ENCODE peak calls at places on chromosomes 11 and 22, in six cellular contexts. One of them, this sample, is unnamed.

GRCh38 chr11:18321991-18322711 is at the start of the genes GTF2H1 and HPS5:
- DNase-seq in OCI-LY7: peak
- DNase-seq in upper lobe of right lung: peak
- DNase-seq in ascending aorta: peak
- DNase-seq in heart left ventricle: peak
- DNase-seq in AG09319: peak
- DNase-seq in this sample: peak

GRCh38 chr22:19612866-19613572 is 88.8 kb upstream of the CLDN5 start:
- DNase-seq in OCI-LY7: no peak
- DNase-seq in upper lobe of right lung: no peak
- DNase-seq in ascending aorta: no peak
- DNase-seq in heart left ventricle: no peak
- DNase-seq in AG09319: no peak
- DNase-seq in this sample: peak

GRCh38 chr22:22137891-22138290 is 106.7 kb upstream of the VPREB1 start:
- DNase-seq in OCI-LY7: no peak
- DNase-seq in upper lobe of right lung: no peak
- DNase-seq in ascending aorta: no peak
- DNase-seq in heart left ventricle: no peak
- DNase-seq in AG09319: no peak
- DNase-seq in this sample: no peak

GRCh38 chr22:17767236-17768065 is 6.8 kb downstream of the BID start:
- DNase-seq in OCI-LY7: no peak
- DNase-seq in upper lobe of right lung: no peak
- DNase-seq in ascending aorta: no peak
- DNase-seq in heart left ventricle: no peak
- DNase-seq in AG09319: no peak
- DNase-seq in this sample: peak

GRCh38 chr11:78313181-78313788 is 104.3 kb downstream of the GAB2 start:
- DNase-seq in OCI-LY7: no peak
- DNase-seq in upper lobe of right lung: no peak
- DNase-seq in ascending aorta: peak
- DNase-seq in heart left ventricle: no peak
- DNase-seq in AG09319: peak
- DNase-seq in this sample: no peak

GRCh38 chr11:65307298-65308229 is 7.1 kb upstream of the CDC42EP2 start:
- DNase-seq in OCI-LY7: no peak
- DNase-seq in upper lobe of right lung: no peak
- DNase-seq in ascending aorta: no peak
- DNase-seq in heart left ventricle: no peak
- DNase-seq in AG09319: no peak
- DNase-seq in this sample: no peak

GRCh38 chr11:75155570-75156422 is 4.9 kb downstream of the SLCO2B1 start:
- DNase-seq in OCI-LY7: no peak
- DNase-seq in upper lobe of right lung: no peak
- DNase-seq in ascending aorta: no peak
- DNase-seq in heart left ventricle: no peak
- DNase-seq in AG09319: no peak
- DNase-seq in this sample: no peak

GRCh38 chr11:134037093-134037908 is 31.6 kb upstream of the JAM3 start:
- DNase-seq in OCI-LY7: no peak
- DNase-seq in upper lobe of right lung: peak
- DNase-seq in ascending aorta: peak
- DNase-seq in heart left ventricle: peak
- DNase-seq in AG09319: peak
- DNase-seq in this sample: peak

GRCh38 chr11:21514298-21514697 is 678.6 kb upstream of the ANO5 start:
- DNase-seq in OCI-LY7: peak
- DNase-seq in upper lobe of right lung: no peak
- DNase-seq in ascending aorta: no peak
- DNase-seq in heart left ventricle: no peak
- DNase-seq in AG09319: no peak
- DNase-seq in this sample: no peak

GRCh38 chr11:61706452-61707400 is 26.5 kb downstream of the DAGLA start:
- DNase-seq in OCI-LY7: no peak
- DNase-seq in upper lobe of right lung: no peak
- DNase-seq in ascending aorta: no peak
- DNase-seq in heart left ventricle: peak
- DNase-seq in AG09319: no peak
- DNase-seq in this sample: no peak

GRCh38 chr11:11020747-11021149 is 162.9 kb upstream of the ZBED5 start:
- DNase-seq in OCI-LY7: no peak
- DNase-seq in upper lobe of right lung: no peak
- DNase-seq in ascending aorta: no peak
- DNase-seq in heart left ventricle: no peak
- DNase-seq in AG09319: no peak
- DNase-seq in this sample: no peak

GRCh38 chr22:20141186-20142077 is 9.4 kb downstream of the CCDC188 start:
- DNase-seq in OCI-LY7: no peak
- DNase-seq in upper lobe of right lung: no peak
- DNase-seq in ascending aorta: no peak
- DNase-seq in heart left ventricle: no peak
- DNase-seq in AG09319: peak
- DNase-seq in this sample: no peak

GRCh38 chr11:10309163-10310093 is 4.6 kb downstream of the ADM start:
- DNase-seq in OCI-LY7: no peak
- DNase-seq in upper lobe of right lung: peak
- DNase-seq in ascending aorta: peak
- DNase-seq in heart left ventricle: peak
- DNase-seq in AG09319: peak
- DNase-seq in this sample: no peak

GRCh38 chr11:5476184-5476819 is 12.2 kb upstream of the OR52D1 start:
- DNase-seq in OCI-LY7: peak
- DNase-seq in upper lobe of right lung: no peak
- DNase-seq in ascending aorta: no peak
- DNase-seq in heart left ventricle: peak
- DNase-seq in AG09319: peak
- DNase-seq in this sample: peak

GRCh38 chr11:46380340-46381045 is 976 bp upstream of the MDK start:
- DNase-seq in OCI-LY7: no peak
- DNase-seq in upper lobe of right lung: peak
- DNase-seq in ascending aorta: peak
- DNase-seq in heart left ventricle: peak
- DNase-seq in AG09319: no peak
- DNase-seq in this sample: peak

GRCh38 chr11:60700689-60701508 is 1.5 kb downstream of the MS4A8 start:
- DNase-seq in OCI-LY7: peak
- DNase-seq in upper lobe of right lung: no peak
- DNase-seq in ascending aorta: no peak
- DNase-seq in heart left ventricle: no peak
- DNase-seq in AG09319: no peak
- DNase-seq in this sample: peak
- TF ChIP-seq CTCF in OCI-LY7: peak
- TF ChIP-seq CTCF in upper lobe of right lung: peak
- TF ChIP-seq CTCF in ascending aorta: no peak
- TF ChIP-seq CTCF in heart left ventricle: no peak
- TF ChIP-seq CTCF in AG09319: no peak
- TF ChIP-seq CTCF in this sample: peak

GRCh38 chr11:66891849-66892660 is 35.2 kb downstream of the LRFN4 start:
- DNase-seq in OCI-LY7: no peak
- DNase-seq in upper lobe of right lung: no peak
- DNase-seq in ascending aorta: peak
- DNase-seq in heart left ventricle: no peak
- DNase-seq in AG09319: peak
- DNase-seq in this sample: peak
- TF ChIP-seq CTCF in OCI-LY7: no peak
- TF ChIP-seq CTCF in upper lobe of right lung: no peak
- TF ChIP-seq CTCF in ascending aorta: no peak
- TF ChIP-seq CTCF in heart left ventricle: no peak
- TF ChIP-seq CTCF in AG09319: no peak
- TF ChIP-seq CTCF in this sample: no peak

DNA sequence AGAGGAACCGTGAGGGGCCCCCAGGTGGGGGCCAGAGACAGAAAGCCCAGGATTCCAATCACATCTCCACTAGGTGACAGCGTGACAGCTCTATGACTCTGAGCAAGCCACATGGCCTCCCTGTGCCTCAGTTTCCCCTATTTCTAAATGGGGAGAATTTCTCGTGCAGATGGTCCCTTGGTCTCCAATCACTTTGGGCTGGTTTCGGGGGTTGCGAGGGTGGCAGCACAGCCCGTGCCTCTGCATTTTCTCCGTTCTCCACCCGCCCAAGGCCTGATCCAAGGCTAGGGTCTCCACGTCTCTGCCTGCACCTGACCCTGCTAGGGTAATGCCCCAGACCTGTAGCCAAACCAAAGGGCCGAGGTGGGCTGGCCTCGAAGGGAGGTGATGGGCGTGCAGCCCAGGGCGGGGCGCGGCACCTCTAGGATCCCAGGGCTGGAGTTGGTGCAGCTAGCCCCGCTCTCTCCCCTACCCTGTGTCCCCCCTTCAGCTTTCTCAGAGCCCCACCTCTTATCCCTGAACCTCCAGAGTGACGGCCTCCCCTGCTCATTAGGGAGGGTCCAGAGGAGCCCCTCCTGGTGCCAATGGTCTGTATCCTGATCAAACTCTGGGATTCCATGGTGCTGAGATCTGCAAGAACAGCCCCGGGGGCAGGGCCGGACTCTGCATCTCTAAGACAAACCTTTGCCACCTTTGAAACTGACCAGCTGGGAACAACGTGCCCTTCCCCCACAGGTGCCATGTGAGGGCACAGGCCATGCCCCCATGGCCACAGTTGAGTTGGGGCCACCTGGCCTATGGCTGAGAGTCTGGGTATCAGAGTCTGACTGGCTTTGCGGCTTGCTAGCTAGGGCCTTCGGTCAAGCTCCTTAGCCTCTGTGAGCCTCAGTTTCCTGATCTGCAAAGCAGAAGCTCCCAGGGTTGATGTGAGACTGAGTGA is 22.9 kb upstream of the CBX7 start:
- DNase-seq in OCI-LY7: no peak
- DNase-seq in upper lobe of right lung: no peak
- DNase-seq in ascending aorta: no peak
- DNase-seq in heart left ventricle: peak
- DNase-seq in AG09319: no peak
- DNase-seq in this sample: peak
- TF ChIP-seq CTCF in OCI-LY7: no peak
- TF ChIP-seq CTCF in upper lobe of right lung: no peak
- TF ChIP-seq CTCF in ascending aorta: no peak
- TF ChIP-seq CTCF in heart left ventricle: no peak
- TF ChIP-seq CTCF in AG09319: no peak
- TF ChIP-seq CTCF in this sample: no peak

DNA sequence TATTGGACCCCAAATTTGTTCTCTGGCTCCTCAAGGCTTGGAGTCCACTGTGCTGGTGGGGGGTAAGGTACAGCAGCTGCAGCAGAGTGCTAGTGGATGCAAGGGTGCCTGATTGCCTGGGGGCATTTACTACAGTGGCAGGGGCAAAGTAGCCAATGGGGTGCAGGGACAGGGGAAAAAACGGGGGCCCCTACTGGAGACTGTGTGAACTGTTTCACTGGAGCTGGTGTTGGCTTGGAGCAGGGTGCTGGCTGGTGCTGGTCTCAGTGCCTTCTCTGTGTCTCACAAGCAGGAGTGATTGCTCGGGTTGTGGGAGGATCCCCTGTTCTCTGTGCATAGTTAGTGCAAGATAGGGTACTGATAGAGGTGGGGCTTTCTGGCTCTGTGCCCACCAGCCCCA is 935.9 kb downstream of the JRKL start:
- DNase-seq in OCI-LY7: no peak
- DNase-seq in upper lobe of right lung: no peak
- DNase-seq in ascending aorta: no peak
- DNase-seq in heart left ventricle: no peak
- DNase-seq in AG09319: no peak
- DNase-seq in this sample: no peak
- TF ChIP-seq CTCF in OCI-LY7: no peak
- TF ChIP-seq CTCF in upper lobe of right lung: no peak
- TF ChIP-seq CTCF in ascending aorta: no peak
- TF ChIP-seq CTCF in heart left ventricle: no peak
- TF ChIP-seq CTCF in AG09319: no peak
- TF ChIP-seq CTCF in this sample: no peak

GRCh38 chr11:44604171-44604581 is 38.7 kb downstream of the CD82 start:
- DNase-seq in OCI-LY7: no peak
- DNase-seq in upper lobe of right lung: no peak
- DNase-seq in ascending aorta: peak
- DNase-seq in heart left ventricle: no peak
- DNase-seq in AG09319: no peak
- DNase-seq in this sample: no peak

GRCh38 chr11:44606472-44606871 is 41.0 kb downstream of the CD82 start:
- DNase-seq in OCI-LY7: no peak
- DNase-seq in upper lobe of right lung: no peak
- DNase-seq in ascending aorta: no peak
- DNase-seq in heart left ventricle: no peak
- DNase-seq in AG09319: no peak
- DNase-seq in this sample: no peak

GRCh38 chr11:44607324-44607962 is 42.0 kb downstream of the CD82 start:
- DNase-seq in OCI-LY7: no peak
- DNase-seq in upper lobe of right lung: no peak
- DNase-seq in ascending aorta: no peak
- DNase-seq in heart left ventricle: no peak
- DNase-seq in AG09319: no peak
- DNase-seq in this sample: no peak

GRCh38 chr11:44605965-44606364 is 40.5 kb downstream of the CD82 start:
- DNase-seq in OCI-LY7: no peak
- DNase-seq in upper lobe of right lung: no peak
- DNase-seq in ascending aorta: no peak
- DNase-seq in heart left ventricle: no peak
- DNase-seq in AG09319: no peak
- DNase-seq in this sample: no peak

GRCh38 chr11:44605068-44605708 is 39.7 kb downstream of the CD82 start:
- DNase-seq in OCI-LY7: no peak
- DNase-seq in upper lobe of right lung: no peak
- DNase-seq in ascending aorta: no peak
- DNase-seq in heart left ventricle: no peak
- DNase-seq in AG09319: no peak
- DNase-seq in this sample: no peak
- TF ChIP-seq CTCF in OCI-LY7: no peak
- TF ChIP-seq CTCF in upper lobe of right lung: no peak
- TF ChIP-seq CTCF in ascending aorta: no peak
- TF ChIP-seq CTCF in heart left ventricle: no peak
- TF ChIP-seq CTCF in AG09319: no peak
- TF ChIP-seq CTCF in this sample: no peak

GRCh38 chr11:132312616-132313210 is 942.3 kb downstream of the NTM start:
- DNase-seq in OCI-LY7: peak
- DNase-seq in upper lobe of right lung: no peak
- DNase-seq in ascending aorta: no peak
- DNase-seq in heart left ventricle: no peak
- DNase-seq in AG09319: no peak
- DNase-seq in this sample: peak
- TF ChIP-seq CTCF in OCI-LY7: peak
- TF ChIP-seq CTCF in upper lobe of right lung: peak
- TF ChIP-seq CTCF in ascending aorta: no peak
- TF ChIP-seq CTCF in heart left ventricle: peak
- TF ChIP-seq CTCF in AG09319: peak
- TF ChIP-seq CTCF in this sample: peak

GRCh38 chr11:27497911-27498310 is 8.7 kb downstream of the LIN7C start:
- DNase-seq in OCI-LY7: no peak
- DNase-seq in upper lobe of right lung: no peak
- DNase-seq in ascending aorta: no peak
- DNase-seq in heart left ventricle: no peak
- DNase-seq in AG09319: no peak
- DNase-seq in this sample: no peak
- TF ChIP-seq CTCF in OCI-LY7: no peak
- TF ChIP-seq CTCF in upper lobe of right lung: no peak
- TF ChIP-seq CTCF in ascending aorta: no peak
- TF ChIP-seq CTCF in heart left ventricle: no peak
- TF ChIP-seq CTCF in AG09319: no peak
- TF ChIP-seq CTCF in this sample: no peak

GRCh38 chr11:19323502-19323901 is 82.8 kb upstream of the E2F8 start:
- DNase-seq in OCI-LY7: peak
- DNase-seq in upper lobe of right lung: no peak
- DNase-seq in ascending aorta: no peak
- DNase-seq in heart left ventricle: no peak
- DNase-seq in AG09319: no peak
- DNase-seq in this sample: no peak
- TF ChIP-seq CTCF in OCI-LY7: peak
- TF ChIP-seq CTCF in upper lobe of right lung: no peak
- TF ChIP-seq CTCF in ascending aorta: no peak
- TF ChIP-seq CTCF in heart left ventricle: no peak
- TF ChIP-seq CTCF in AG09319: peak
- TF ChIP-seq CTCF in this sample: no peak